ENCODE peak calls at places on chromosomes 12 and 14, in eight cellular contexts. Q, V, U, O, J, C, W and Z are unnamed samples.

GRCh38 chr14:54567634-54568561 is 970 bp downstream of the SAMD4A start:
- DNase-seq in Q (peak; percentile 49), V (peak; percentile 67), U (peak; percentile 91), O (peak; percentile 59), J (peak; percentile 57), C (peak; percentile 65), W (peak; percentile 44), Z (peak; percentile 57)

GRCh38 chr12:49868952-49869815 is 26.3 kb upstream of the BCDIN3D start:
- DNase-seq in Q (peak; percentile 46), V (peak; percentile 96), U (peak; percentile 90), O (peak; percentile 22), J (no peak), C (peak; percentile 93), W (peak; percentile 59), Z (peak; percentile 99)

GRCh38 chr12:31215521-31216232 is 110.3 kb downstream of the SINHCAF start:
- DNase-seq in Q (no peak), V (peak; percentile 90), U (no peak), O (no peak), J (no peak), C (no peak), W (no peak), Z (no peak)

GRCh38 chr12:113194971-113195391 is 9.5 kb downstream of the RITA1 start:
- DNase-seq in Q (no peak), V (no peak), U (no peak), O (no peak), J (no peak), C (no peak), W (no peak), Z (no peak)

GRCh38 chr12:22518998-22519397 is 25.3 kb downstream of the C2CD5 start:
- DNase-seq in Q (no peak), V (no peak), U (no peak), O (no peak), J (no peak), C (no peak), W (no peak), Z (no peak)

GRCh38 chr12:31872831-31873604 is 86.2 kb upstream of the RESF1 start:
- DNase-seq in Q (no peak), V (no peak), U (no peak), O (no peak), J (no peak), C (no peak), W (no peak), Z (no peak)

GRCh38 chr14:33039321-33039720 is 100.6 kb downstream of the NPAS3 start:
- DNase-seq in Q (no peak), V (no peak), U (no peak), O (no peak), J (no peak), C (no peak), W (no peak), Z (no peak)

GRCh38 chr14:61841145-61841544 is 78.9 kb downstream of the SNAPC1 start:
- DNase-seq in Q (no peak), V (no peak), U (no peak), O (no peak), J (no peak), C (no peak), W (no peak), Z (no peak)

GRCh38 chr14:50839048-50839447 is 8.1 kb upstream of the NIN start:
- DNase-seq in Q (no peak), V (no peak), U (no peak), O (no peak), J (no peak), C (peak; percentile 18), W (no peak), Z (no peak)

GRCh38 chr12:47793015-47793681 is 20.1 kb downstream of the SLC48A1 start:
- DNase-seq in Q (no peak), V (no peak), U (no peak), O (no peak), J (no peak), C (no peak), W (no peak), Z (no peak)

GRCh38 chr12:68832504-68832867 is 24.5 kb downstream of the MDM2 start:
- DNase-seq in Q (no peak), V (peak; percentile 11), U (no peak), O (no peak), J (no peak), C (no peak), W (no peak), Z (no peak)

GRCh38 chr14:45868863-45869262 is 615.9 kb upstream of the MIS18BP1 start:
- DNase-seq in Q (no peak), V (no peak), U (no peak), O (no peak), J (no peak), C (no peak), W (no peak), Z (no peak)

GRCh38 chr12:53098982-53099651 is 1.6 kb downstream of the IGFBP6 start:
- DNase-seq in Q (peak; percentile 89), V (peak; percentile 86), U (peak; percentile 99), O (peak; percentile 95), J (peak; percentile 65), C (peak; percentile 91), W (peak; percentile 89), Z (peak; percentile 75)

GRCh38 chr12:27868165-27868564 is 88.1 kb upstream of the MANSC4 start:
- DNase-seq in Q (no peak), V (no peak), U (no peak), O (no peak), J (no peak), C (no peak), W (no peak), Z (no peak)

GRCh38 chr12:10756194-10756593 is 33.1 kb upstream of the YBX3 start:
- DNase-seq in Q (no peak), V (no peak), U (no peak), O (no peak), J (no peak), C (no peak), W (no peak), Z (no peak)

GRCh38 chr14:78254911-78255431 is 84.8 kb downstream of the NRXN3 start:
- DNase-seq in Q (no peak), V (peak; percentile 8), U (no peak), O (peak; percentile 4), J (no peak), C (no peak), W (no peak), Z (no peak)

GRCh38 chr12:1544991-1545700 is 49.2 kb downstream of the FBXL14 start:
- DNase-seq in Q (no peak), V (no peak), U (no peak), O (peak; percentile 54), J (no peak), C (peak; percentile 35), W (no peak), Z (no peak)

DNA sequence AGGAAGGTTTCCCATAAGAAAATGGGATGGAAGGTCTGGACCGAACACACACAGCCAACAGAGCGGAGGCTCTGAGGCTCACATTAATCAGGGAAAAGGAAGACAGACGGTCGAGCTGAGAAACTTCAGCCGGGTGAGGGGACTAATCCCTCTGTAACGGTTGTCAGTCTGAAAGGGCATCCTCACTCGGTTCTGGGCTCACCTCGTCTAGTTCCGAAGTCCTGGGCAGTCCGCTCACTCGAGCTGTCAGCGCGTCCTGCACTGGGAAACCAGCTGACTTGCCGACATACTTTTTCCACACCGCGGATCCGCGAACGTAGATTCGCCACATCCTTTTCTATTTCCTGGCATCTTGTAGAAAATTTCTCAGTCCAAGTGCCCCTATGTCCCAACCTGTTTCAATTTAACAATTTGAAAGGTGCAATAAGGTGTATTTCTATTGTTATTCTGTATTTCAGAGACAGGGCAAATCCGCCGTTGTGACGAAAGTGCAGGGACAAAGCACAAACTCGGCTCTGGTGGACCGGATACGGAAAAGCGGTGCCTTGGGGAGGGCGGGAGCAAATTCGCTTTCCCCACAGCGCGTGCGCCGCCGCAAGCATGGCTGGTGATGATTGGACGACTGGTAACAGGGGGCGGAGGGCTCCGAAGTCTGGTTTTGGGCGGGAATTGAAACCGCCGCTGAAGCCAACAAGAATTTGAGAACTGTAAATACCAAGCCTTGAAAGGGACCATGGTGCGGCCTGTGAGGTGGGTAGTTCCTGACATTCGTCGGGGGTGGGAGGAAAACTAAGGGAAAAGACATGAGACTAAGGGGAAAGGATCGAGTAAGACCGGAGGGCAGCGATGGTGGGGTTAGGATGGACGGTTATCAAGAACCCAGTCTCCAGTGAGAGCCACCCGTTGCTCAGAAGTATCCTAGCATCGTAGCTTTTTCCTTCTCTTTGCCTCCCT is at the start of gene RAD51AP1:
- DNase-seq in Q (peak; percentile 95), V (peak; percentile 94), U (peak; percentile 98), O (peak; percentile 99), J (peak; percentile 39), C (peak; percentile 95), W (peak; percentile 92), Z (peak; percentile 99)
- TF ChIP-seq POLR2A in Q (peak; percentile 46), V (peak; percentile 47), U (no peak), O (peak; percentile 49), J (peak; percentile 87), C (peak; percentile 32), W (no peak), Z (peak; percentile 83)

DNA sequence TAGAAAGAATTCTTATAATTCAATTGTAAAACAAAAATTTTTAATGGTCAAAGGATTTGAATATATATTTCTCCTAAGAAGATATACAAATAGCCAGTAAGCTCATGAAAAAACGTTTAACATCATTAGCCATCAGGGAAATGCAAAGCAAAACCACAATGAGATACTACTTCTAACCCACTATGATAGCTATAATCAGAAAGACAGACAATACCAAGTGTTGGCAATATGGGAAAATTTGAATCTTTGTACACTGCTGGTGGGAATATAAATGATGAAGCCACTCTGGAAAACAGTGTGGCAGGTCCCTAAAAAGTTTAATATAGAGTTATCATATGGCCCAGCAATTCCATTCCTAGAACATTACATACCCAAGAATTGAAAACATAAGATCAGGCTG is 25.4 kb downstream of the RALGAPA1 start:
- DNase-seq in Q (no peak), V (no peak), U (no peak), O (no peak), J (no peak), C (no peak), W (no peak), Z (no peak)
- TF ChIP-seq POLR2A in Q (no peak), V (no peak), U (no peak), O (no peak), J (no peak), C (no peak), W (no peak), Z (no peak)

GRCh38 chr12:122871851-122872785 is 23.8 kb downstream of the VPS37B start:
- DNase-seq in Q (peak; percentile 82), V (peak; percentile 67), U (peak; percentile 91), O (peak; percentile 44), J (no peak), C (peak; percentile 67), W (peak; percentile 84), Z (peak; percentile 30)

GRCh38 chr12:122873540-122873939 is 22.4 kb downstream of the VPS37B start:
- DNase-seq in Q (no peak), V (no peak), U (peak; percentile 53), O (no peak), J (no peak), C (no peak), W (no peak), Z (no peak)

GRCh38 chr12:122870867-122871664 is 24.9 kb downstream of the VPS37B start:
- DNase-seq in Q (peak; percentile 53), V (peak; percentile 80), U (peak; percentile 88), O (no peak), J (no peak), C (peak; percentile 71), W (peak; percentile 37), Z (peak; percentile 22)

GRCh38 chr12:122874081-122874480 is 21.8 kb downstream of the VPS37B start:
- DNase-seq in Q (no peak), V (peak; percentile 63), U (peak; percentile 67), O (no peak), J (no peak), C (no peak), W (no peak), Z (no peak)

GRCh38 chr12:122872815-122873361 is 23.0 kb downstream of the VPS37B start:
- DNase-seq in Q (no peak), V (peak; percentile 88), U (peak; percentile 79), O (no peak), J (no peak), C (no peak), W (peak; percentile 30), Z (no peak)
- TF ChIP-seq POLR2A in Q (no peak), V (peak; percentile 31), U (no peak), O (no peak), J (no peak), C (no peak), W (no peak), Z (no peak)

GRCh38 chr12:42483534-42483857 is 106.0 kb downstream of the PRICKLE1 start:
- DNase-seq in Q (peak; percentile 35), V (peak; percentile 48), U (peak; percentile 89), O (no peak), J (peak; percentile 49), C (peak; percentile 11), W (peak; percentile 22), Z (no peak)
- TF ChIP-seq POLR2A in Q (no peak), V (peak; percentile 57), U (no peak), O (no peak), J (no peak), C (no peak), W (no peak), Z (no peak)